ENCODE peak calls at places on chromosomes 7 and 10, in four cellular contexts. One of them, this sample, is unnamed.
A peak's percentile ranks its signal among the peaks of the same experiment; 100 is the strongest.

GRCh38 chr7:100109521-100110163 is 8.2 kb downstream of the AP4M1 start:
- DNase-seq in K562: peak; percentile 15
- DNase-seq in IMR-90: no peak
- DNase-seq in H1: no peak
- DNase-seq in this sample: no peak

GRCh38 chr7:138417840-138418239 is 42.2 kb upstream of the TRIM24 start:
- DNase-seq in K562: no peak
- DNase-seq in IMR-90: no peak
- DNase-seq in H1: no peak
- DNase-seq in this sample: no peak

GRCh38 chr7:150753826-150754603 is 16.8 kb downstream of the GIMAP5 start:
- DNase-seq in K562: no peak
- DNase-seq in IMR-90: no peak
- DNase-seq in H1: no peak
- DNase-seq in this sample: no peak

GRCh38 chr10:78937800-78938694 is 130.7 kb upstream of the ZMIZ1 start:
- DNase-seq in K562: peak; percentile 84
- DNase-seq in IMR-90: no peak
- DNase-seq in H1: no peak
- DNase-seq in this sample: no peak

GRCh38 chr10:73094249-73094850 is 2.3 kb downstream of the P4HA1 start:
- DNase-seq in K562: no peak
- DNase-seq in IMR-90: peak; percentile 19
- DNase-seq in H1: no peak
- DNase-seq in this sample: no peak

GRCh38 chr7:21261627-21262564 is 166.0 kb upstream of the SP4 start:
- DNase-seq in K562: peak; percentile 22
- DNase-seq in IMR-90: peak; percentile 18
- DNase-seq in H1: peak; percentile 62
- DNase-seq in this sample: peak; percentile 12

GRCh38 chr7:25303380-25304321 is 75.4 kb upstream of the NPVF start:
- DNase-seq in K562: no peak
- DNase-seq in IMR-90: no peak
- DNase-seq in H1: no peak
- DNase-seq in this sample: no peak

GRCh38 chr10:86967481-86967941 is 771 bp upstream of the ADIRF start:
- DNase-seq in K562: no peak
- DNase-seq in IMR-90: no peak
- DNase-seq in H1: no peak
- DNase-seq in this sample: no peak

GRCh38 chr7:20697351-20697750 is 81.9 kb downstream of the ABCB5 start:
- DNase-seq in K562: no peak
- DNase-seq in IMR-90: no peak
- DNase-seq in H1: no peak
- DNase-seq in this sample: no peak

GRCh38 chr10:80487791-80488538 is 33.9 kb downstream of the TSPAN14 start:
- DNase-seq in K562: no peak
- DNase-seq in IMR-90: no peak
- DNase-seq in H1: no peak
- DNase-seq in this sample: no peak

GRCh38 chr10:8767616-8768015 is 713.1 kb downstream of the GATA3 start:
- DNase-seq in K562: no peak
- DNase-seq in IMR-90: no peak
- DNase-seq in H1: no peak
- DNase-seq in this sample: no peak

GRCh38 chr7:41880107-41880506 is 177.2 kb upstream of the INHBA start:
- DNase-seq in K562: no peak
- DNase-seq in IMR-90: peak; percentile 92
- DNase-seq in H1: no peak
- DNase-seq in this sample: no peak

GRCh38 chr7:129222064-129222463 is 2.8 kb upstream of the AHCYL2 start:
- DNase-seq in K562: no peak
- DNase-seq in IMR-90: no peak
- DNase-seq in H1: no peak
- DNase-seq in this sample: no peak

GRCh38 chr7:3032256-3032655 is 11.4 kb downstream of the CARD11 start:
- DNase-seq in K562: no peak
- DNase-seq in IMR-90: no peak
- DNase-seq in H1: no peak
- DNase-seq in this sample: no peak

GRCh38 chr7:28052933-28053332 is 127.7 kb downstream of the JAZF1 start:
- DNase-seq in K562: no peak
- DNase-seq in IMR-90: peak; percentile 82
- DNase-seq in H1: no peak
- DNase-seq in this sample: no peak

GRCh38 chr10:93124580-93125318 is 51.1 kb downstream of the CYP26A1 start:
- DNase-seq in K562: no peak
- DNase-seq in IMR-90: no peak
- DNase-seq in H1: no peak
- DNase-seq in this sample: peak; percentile 51

GRCh38 chr10:93121311-93121710 is 47.6 kb downstream of the CYP26A1 start:
- DNase-seq in K562: no peak
- DNase-seq in IMR-90: no peak
- DNase-seq in H1: no peak
- DNase-seq in this sample: no peak

GRCh38 chr10:93131956-93132355 is 58.3 kb downstream of the CYP26A1 start:
- DNase-seq in K562: no peak
- DNase-seq in IMR-90: no peak
- DNase-seq in H1: no peak
- DNase-seq in this sample: no peak

GRCh38 chr10:93123766-93124165 is 50.1 kb downstream of the CYP26A1 start:
- DNase-seq in K562: no peak
- DNase-seq in IMR-90: no peak
- DNase-seq in H1: no peak
- DNase-seq in this sample: no peak

GRCh38 chr10:93126484-93127052 is 52.9 kb downstream of the CYP26A1 start:
- DNase-seq in K562: peak; percentile 45
- DNase-seq in IMR-90: no peak
- DNase-seq in H1: peak; percentile 62
- DNase-seq in this sample: no peak
- TF ChIP-seq CHD1 in K562: no peak
- TF ChIP-seq CHD1 in IMR-90: no peak
- TF ChIP-seq CHD1 in H1: no peak
- TF ChIP-seq CHD1 in this sample: no peak

DNA sequence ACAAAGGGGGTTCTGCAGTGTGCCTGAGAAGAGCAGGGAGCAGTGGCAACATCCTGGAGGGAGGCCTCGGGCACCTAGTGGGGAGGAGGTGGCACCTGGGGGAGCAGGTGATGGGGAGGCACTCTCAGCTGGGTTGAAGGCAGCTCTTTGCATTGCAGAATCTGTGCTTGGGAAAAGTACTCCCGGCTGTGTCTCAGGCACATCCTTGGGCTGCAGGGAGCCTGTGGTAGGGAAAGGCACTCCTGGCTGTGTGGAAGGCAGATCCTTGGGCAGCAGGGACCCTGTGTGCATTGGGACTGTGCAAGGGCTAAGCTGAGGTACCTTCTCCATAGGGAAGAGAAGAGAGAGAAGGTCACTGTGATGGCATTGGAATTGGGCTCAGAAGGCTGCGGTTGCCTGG is 52.8 kb upstream of the ANTXRL start:
- DNase-seq in K562: no peak
- DNase-seq in IMR-90: no peak
- DNase-seq in H1: no peak
- DNase-seq in this sample: no peak
- TF ChIP-seq CEBPB in K562: no peak
- TF ChIP-seq CEBPB in IMR-90: no peak
- TF ChIP-seq CEBPB in H1: no peak
- TF ChIP-seq CEBPB in this sample: no peak

GRCh38 chr10:28738200-28738599 is 60.9 kb downstream of the BAMBI start:
- DNase-seq in K562: peak; percentile 51
- DNase-seq in IMR-90: no peak
- DNase-seq in H1: peak; percentile 59
- DNase-seq in this sample: no peak

GRCh38 chr10:28737096-28737495 is 59.8 kb downstream of the BAMBI start:
- DNase-seq in K562: no peak
- DNase-seq in IMR-90: no peak
- DNase-seq in H1: no peak
- DNase-seq in this sample: no peak

GRCh38 chr10:28733647-28734046 is 56.3 kb downstream of the BAMBI start:
- DNase-seq in K562: no peak
- DNase-seq in IMR-90: no peak
- DNase-seq in H1: no peak
- DNase-seq in this sample: no peak

GRCh38 chr10:28733245-28733644 is 55.9 kb downstream of the BAMBI start:
- DNase-seq in K562: no peak
- DNase-seq in IMR-90: no peak
- DNase-seq in H1: no peak
- DNase-seq in this sample: no peak

GRCh38 chr10:28734940-28735759 is 57.8 kb downstream of the BAMBI start:
- DNase-seq in K562: peak; percentile 73
- DNase-seq in IMR-90: peak; percentile 96
- DNase-seq in H1: no peak
- DNase-seq in this sample: no peak
- TF ChIP-seq CHD1 in K562: no peak
- TF ChIP-seq CHD1 in IMR-90: no peak
- TF ChIP-seq CHD1 in H1: no peak
- TF ChIP-seq CHD1 in this sample: no peak

GRCh38 chr10:62268399-62269076 is at the start of gene RTKN2:
- DNase-seq in K562: peak; percentile 71
- DNase-seq in IMR-90: peak; percentile 76
- DNase-seq in H1: peak; percentile 93
- DNase-seq in this sample: no peak
- TF ChIP-seq CEBPB in K562: no peak
- TF ChIP-seq CEBPB in IMR-90: no peak
- TF ChIP-seq CEBPB in H1: no peak
- TF ChIP-seq CEBPB in this sample: no peak

DNA sequence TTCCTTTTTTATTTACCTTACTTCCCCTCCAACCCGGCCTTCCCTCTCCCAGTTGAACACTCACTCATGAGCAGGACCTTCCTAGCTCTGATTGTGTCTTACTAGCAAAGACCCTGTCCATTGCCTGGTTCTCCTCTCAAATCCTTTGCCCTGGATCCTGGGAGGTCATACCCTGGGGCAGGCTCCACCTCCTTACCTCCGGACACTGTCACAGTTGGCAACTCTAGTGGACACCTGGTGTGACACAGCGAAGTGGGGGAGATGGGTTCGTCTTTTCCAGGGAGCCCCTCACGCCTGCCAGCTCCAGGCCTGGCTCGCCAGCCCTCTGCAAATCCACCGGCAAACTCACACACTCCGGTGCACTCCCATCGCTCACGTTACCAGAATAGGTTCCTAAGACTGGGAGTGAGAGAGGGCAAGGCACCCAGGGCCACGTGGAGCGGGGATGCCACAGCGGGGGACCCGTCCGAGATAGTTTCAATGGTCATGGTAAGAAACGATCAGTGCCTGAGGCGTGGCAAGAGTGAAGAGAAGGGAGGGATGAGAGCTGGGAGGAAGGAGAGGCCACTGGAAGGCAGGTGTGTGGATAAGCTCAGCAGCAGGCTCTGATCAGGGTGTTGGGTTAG is 30.9 kb upstream of the TMEM72 start:
- DNase-seq in K562: no peak
- DNase-seq in IMR-90: no peak
- DNase-seq in H1: no peak
- DNase-seq in this sample: no peak
- TF ChIP-seq CHD1 in K562: no peak
- TF ChIP-seq CHD1 in IMR-90: no peak
- TF ChIP-seq CHD1 in H1: no peak
- TF ChIP-seq CHD1 in this sample: no peak

GRCh38 chr7:92422926-92423325 is 24.4 kb upstream of the GATAD1 start:
- DNase-seq in K562: no peak
- DNase-seq in IMR-90: no peak
- DNase-seq in H1: no peak
- DNase-seq in this sample: no peak
- TF ChIP-seq CEBPB in K562: no peak
- TF ChIP-seq CEBPB in IMR-90: no peak
- TF ChIP-seq CEBPB in H1: no peak
- TF ChIP-seq CEBPB in this sample: no peak

GRCh38 chr10:48802611-48803046 is 118.0 kb downstream of the WDFY4 start:
- DNase-seq in K562: no peak
- DNase-seq in IMR-90: no peak
- DNase-seq in H1: no peak
- DNase-seq in this sample: peak; percentile 95
- TF ChIP-seq CHD1 in K562: no peak
- TF ChIP-seq CHD1 in IMR-90: no peak
- TF ChIP-seq CHD1 in H1: no peak
- TF ChIP-seq CHD1 in this sample: no peak

GRCh38 chr7:87217983-87218653 is 1.4 kb downstream of the TMEM243 start:
- DNase-seq in K562: no peak
- DNase-seq in IMR-90: no peak
- DNase-seq in H1: no peak
- DNase-seq in this sample: no peak

GRCh38 chr7:87219545-87220025 is at the start of gene TMEM243:
- DNase-seq in K562: peak; percentile 62
- DNase-seq in IMR-90: peak; percentile 68
- DNase-seq in H1: peak; percentile 73
- DNase-seq in this sample: peak; percentile 45

GRCh38 chr7:87215051-87215450 is 4.5 kb downstream of the TMEM243 start:
- DNase-seq in K562: no peak
- DNase-seq in IMR-90: no peak
- DNase-seq in H1: no peak
- DNase-seq in this sample: no peak

GRCh38 chr7:87218941-87219544 is 489 bp downstream of the TMEM243 start:
- DNase-seq in K562: peak; percentile 35
- DNase-seq in IMR-90: peak; percentile 34
- DNase-seq in H1: no peak
- DNase-seq in this sample: no peak

DNA sequence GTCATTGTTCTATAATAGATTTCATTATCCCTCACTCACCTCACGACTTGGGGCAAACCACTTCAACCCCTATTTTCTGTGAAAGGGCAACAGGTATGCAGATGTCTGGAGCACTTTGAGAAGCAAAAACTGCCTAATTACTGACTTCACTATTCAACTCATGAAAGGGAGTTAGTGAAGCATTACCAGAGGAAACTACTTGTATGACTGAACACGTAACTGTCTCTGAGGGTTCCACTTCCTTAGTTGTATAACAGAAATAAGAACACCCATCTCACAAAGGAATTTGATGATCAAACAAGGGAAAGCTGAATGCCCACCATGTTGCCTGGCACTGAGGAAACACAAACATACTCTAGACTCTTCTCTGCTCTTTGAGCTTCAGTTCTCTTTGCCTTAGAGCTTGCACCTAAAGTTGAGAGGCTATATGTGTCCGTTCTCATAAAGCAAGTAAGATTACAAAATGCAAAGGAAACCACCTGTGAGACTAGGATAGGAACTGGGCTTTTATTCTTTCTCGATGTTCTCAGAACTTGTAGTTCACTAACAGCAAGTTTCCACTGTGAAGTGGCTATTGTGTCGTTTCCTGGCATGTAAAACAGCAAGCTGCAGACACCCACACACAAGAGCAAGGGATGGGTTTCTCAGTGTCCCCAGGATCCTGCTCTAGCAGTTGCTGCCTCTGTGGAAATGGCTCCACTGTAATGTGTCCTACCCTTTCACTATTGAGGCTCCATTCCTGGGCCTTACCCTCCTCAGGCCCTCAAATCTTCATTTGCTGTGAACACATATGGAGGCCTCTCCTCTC is 2.6 kb downstream of the TMEM243 start:
- DNase-seq in K562: no peak
- DNase-seq in IMR-90: no peak
- DNase-seq in H1: no peak
- DNase-seq in this sample: peak; percentile 97
- TF ChIP-seq CEBPB in K562: no peak
- TF ChIP-seq CEBPB in IMR-90: no peak
- TF ChIP-seq CEBPB in H1: no peak
- TF ChIP-seq CEBPB in this sample: no peak

This sample was measured in GM12878.